ENCODE peak calls at places on chromosomes 5 and 9, in six cellular contexts. B, Q, H, A, I and J are unnamed samples.

GRCh38 chr9:83432104-83432627 is 106.0 kb downstream of the FRMD3 start:
- DNase-seq in B (peak), Q (no peak), H (no peak), A (no peak), I (no peak), J (peak)

GRCh38 chr9:98750396-98751060 is 41.8 kb upstream of the GABBR2 start:
- DNase-seq in B (no peak), Q (no peak), H (no peak), A (no peak), I (no peak), J (no peak)

GRCh38 chr5:181207214-181207959 is 2.4 kb upstream of the TRIM7 start:
- DNase-seq in B (peak), Q (peak), H (no peak), A (peak), I (no peak), J (peak)

GRCh38 chr5:151048526-151048925 is 28.1 kb downstream of the GPX3 start:
- DNase-seq in B (no peak), Q (no peak), H (no peak), A (no peak), I (no peak), J (no peak)

GRCh38 chr5:44665101-44665701 is 143.5 kb upstream of the MRPS30 start:
- DNase-seq in B (no peak), Q (no peak), H (no peak), A (no peak), I (no peak), J (no peak)

GRCh38 chr9:134188421-134189166 is 24.2 kb upstream of the RNU6ATAC start:
- DNase-seq in B (no peak), Q (no peak), H (peak), A (peak), I (no peak), J (peak)

GRCh38 chr9:123283455-123283854 is 15.1 kb upstream of the STRBP start:
- DNase-seq in B (no peak), Q (no peak), H (no peak), A (no peak), I (no peak), J (no peak)

GRCh38 chr9:79263666-79264460 is 307.9 kb upstream of the TLE4 start:
- DNase-seq in B (no peak), Q (no peak), H (peak), A (peak), I (no peak), J (no peak)

GRCh38 chr9:112003538-112003937 is 106.9 kb downstream of the UGCG start:
- DNase-seq in B (no peak), Q (no peak), H (no peak), A (no peak), I (no peak), J (no peak)

GRCh38 chr5:145906401-145906800 is 30.0 kb upstream of the SH3RF2 start:
- DNase-seq in B (no peak), Q (no peak), H (no peak), A (no peak), I (no peak), J (no peak)

GRCh38 chr9:91658513-91659105 is 235.0 kb upstream of the NFIL3 start:
- DNase-seq in B (no peak), Q (no peak), H (no peak), A (no peak), I (no peak), J (no peak)

GRCh38 chr5:10091701-10092100 is 158.0 kb downstream of the ATPSCKMT start:
- DNase-seq in B (no peak), Q (no peak), H (no peak), A (no peak), I (no peak), J (no peak)

GRCh38 chr5:38404667-38405276 is 146.4 kb downstream of the EGFLAM start:
- DNase-seq in B (no peak), Q (peak), H (peak), A (peak), I (no peak), J (no peak)

GRCh38 chr5:100788417-100788816 is 114.7 kb downstream of the ST8SIA4 start:
- DNase-seq in B (no peak), Q (no peak), H (no peak), A (no peak), I (no peak), J (no peak)

GRCh38 chr5:142981886-142982820 is 212.0 kb downstream of the ARHGAP26 start:
- DNase-seq in B (peak), Q (no peak), H (no peak), A (peak), I (no peak), J (peak)

GRCh38 chr5:141866111-141866510 is 12.1 kb downstream of the PCDH1 start:
- DNase-seq in B (peak), Q (no peak), H (no peak), A (no peak), I (no peak), J (peak)

GRCh38 chr5:67000794-67001475 is 195.7 kb downstream of the CD180 start:
- DNase-seq in B (no peak), Q (no peak), H (no peak), A (no peak), I (no peak), J (no peak)

GRCh38 chr5:173643964-173644363 is 27.5 kb upstream of the BOD1 start:
- DNase-seq in B (peak), Q (no peak), H (peak), A (peak), I (no peak), J (no peak)

GRCh38 chr5:3595102-3595961 is at the start of gene IRX1:
- DNase-seq in B (no peak), Q (no peak), H (no peak), A (peak), I (no peak), J (no peak)

GRCh38 chr9:33435821-33436277 is 11.5 kb downstream of the AQP3 start:
- DNase-seq in B (no peak), Q (no peak), H (no peak), A (no peak), I (no peak), J (no peak)

GRCh38 chr9:12775963-12776774 is 1.3 kb downstream of the LURAP1L start:
- DNase-seq in B (peak), Q (peak), H (peak), A (peak), I (no peak), J (peak)

GRCh38 chr5:163190762-163191161 is 246.6 kb upstream of the CCNG1 start:
- DNase-seq in B (no peak), Q (no peak), H (no peak), A (no peak), I (no peak), J (no peak)

GRCh38 chr9:98222885-98223640 is 30.6 kb upstream of the CORO2A start:
- DNase-seq in B (peak), Q (no peak), H (no peak), A (no peak), I (no peak), J (no peak)

GRCh38 chr9:92501671-92502393 is 19.5 kb upstream of the ASPN start:
- DNase-seq in B (peak), Q (peak), H (peak), A (peak), I (no peak), J (peak)

GRCh38 chr9:23321049-23321448 is 505.0 kb downstream of the ELAVL2 start:
- DNase-seq in B (no peak), Q (no peak), H (no peak), A (no peak), I (no peak), J (no peak)

GRCh38 chr9:125346351-125346750 is 84.7 kb downstream of the GAPVD1 start:
- DNase-seq in B (no peak), Q (no peak), H (no peak), A (no peak), I (no peak), J (no peak)

GRCh38 chr5:111165058-111165457 is 59.1 kb upstream of the CAMK4 start:
- DNase-seq in B (no peak), Q (no peak), H (no peak), A (no peak), I (no peak), J (no peak)

GRCh38 chr9:70506159-70506558 is 91.7 kb upstream of the KLF9 start:
- DNase-seq in B (no peak), Q (no peak), H (no peak), A (no peak), I (no peak), J (no peak)

GRCh38 chr5:127011151-127011550 is 19.2 kb downstream of the MARCHF3 start:
- DNase-seq in B (no peak), Q (no peak), H (no peak), A (no peak), I (no peak), J (no peak)

GRCh38 chr5:67815455-67816391 is 399.8 kb upstream of the PIK3R1 start:
- DNase-seq in B (no peak), Q (no peak), H (no peak), A (no peak), I (no peak), J (no peak)

GRCh38 chr9:2925016-2925415 is 81.1 kb upstream of the PUM3 start:
- DNase-seq in B (no peak), Q (no peak), H (no peak), A (no peak), I (no peak), J (no peak)

GRCh38 chr5:6572086-6572824 is 60.6 kb downstream of the NSUN2 start:
- DNase-seq in B (peak), Q (no peak), H (no peak), A (no peak), I (no peak), J (no peak)

GRCh38 chr5:59816901-59817300 is 76.6 kb downstream of the PDE4D start:
- DNase-seq in B (no peak), Q (no peak), H (no peak), A (no peak), I (no peak), J (no peak)

GRCh38 chr9:127860260-127860659 is 5.8 kb upstream of the ENG start:
- DNase-seq in B (no peak), Q (no peak), H (no peak), A (no peak), I (no peak), J (no peak)

GRCh38 chr9:107711528-107711927 is 222.0 kb upstream of the KLF4 start:
- DNase-seq in B (no peak), Q (no peak), H (no peak), A (peak), I (no peak), J (peak)

GRCh38 chr9:135328485-135329417 is 150.8 kb upstream of the PPP1R26 start:
- DNase-seq in B (peak), Q (no peak), H (no peak), A (peak), I (no peak), J (no peak)

GRCh38 chr5:103262422-103262871 is 3.9 kb downstream of the MACIR start:
- DNase-seq in B (no peak), Q (no peak), H (no peak), A (no peak), I (no peak), J (no peak)

GRCh38 chr9:3181049-3181953 is 337.4 kb upstream of the PUM3 start:
- DNase-seq in B (peak), Q (peak), H (peak), A (peak), I (no peak), J (peak)

GRCh38 chr5:34743878-34744277 is 87.8 kb downstream of the RAI14 start:
- DNase-seq in B (peak), Q (no peak), H (no peak), A (no peak), I (no peak), J (no peak)

GRCh38 chr9:91199739-91200497 is 161.8 kb downstream of the AUH start:
- DNase-seq in B (peak), Q (no peak), H (no peak), A (no peak), I (no peak), J (no peak)